ENCODE peak calls at places on chromosomes 4 and X, in ten cellular contexts. V, I, Z, T, J, M, L, F, H and U are unnamed samples. For H3K9me3, the result is how much of the 10 kb centered on the place peaks cover.

GRCh38 chrX:16946971-16947562 is 609 bp downstream of the REPS2 start:
- DNase-seq in V (no peak), I (no peak), Z (no peak), T (no peak), J (peak), M (peak), L (peak), F (no peak), H (peak), U (no peak)

GRCh38 chr4:150343796-150344195 is 238.2 kb upstream of the MAB21L2 start:
- DNase-seq in V (no peak), I (no peak), Z (no peak), T (no peak), J (no peak), M (no peak), L (no peak), F (no peak), H (no peak), U (no peak)

GRCh38 chrX:72041901-72042859 is 89.5 kb downstream of the RTL5 start:
- DNase-seq in V (no peak), I (no peak), Z (no peak), T (peak), J (no peak), M (peak), L (peak), F (no peak), H (no peak), U (no peak)

GRCh38 chr4:121707344-121707743 is 10.6 kb upstream of the ANXA5 start:
- DNase-seq in V (no peak), I (no peak), Z (no peak), T (no peak), J (no peak), M (no peak), L (no peak), F (no peak), H (no peak), U (no peak)

GRCh38 chrX:52416816-52417215 is 48.0 kb downstream of the XAGE2 start:
- DNase-seq in V (no peak), I (no peak), Z (no peak), T (no peak), J (no peak), M (no peak), L (no peak), F (no peak), H (no peak), U (no peak)

GRCh38 chrX:116198810-116199209 is 28.3 kb downstream of the AGTR2 start:
- DNase-seq in V (peak), I (no peak), Z (no peak), T (peak), J (no peak), M (no peak), L (peak), F (no peak), H (no peak), U (peak)

GRCh38 chrX:34900691-34901090 is 41.9 kb upstream of the FAM47B start:
- DNase-seq in V (no peak), I (no peak), Z (no peak), T (peak), J (no peak), M (no peak), L (peak), F (no peak), H (no peak), U (no peak)

GRCh38 chr4:2805712-2806391 is 13.0 kb downstream of the SH3BP2 start:
- DNase-seq in V (no peak), I (no peak), Z (no peak), T (no peak), J (peak), M (no peak), L (no peak), F (no peak), H (peak), U (no peak)

GRCh38 chr4:24473309-24473721 is 111.0 kb downstream of the DHX15 start:
- DNase-seq in V (peak), I (no peak), Z (peak), T (peak), J (peak), M (peak), L (peak), F (no peak), H (no peak), U (peak)

GRCh38 chrX:9534686-9535085 is 69.8 kb downstream of the TBL1X start:
- DNase-seq in V (peak), I (no peak), Z (no peak), T (peak), J (no peak), M (no peak), L (peak), F (no peak), H (no peak), U (no peak)

GRCh38 chrX:27254663-27255062 is 208.5 kb downstream of the PPP4R3C start:
- DNase-seq in V (no peak), I (no peak), Z (no peak), T (no peak), J (no peak), M (no peak), L (no peak), F (no peak), H (no peak), U (no peak)

GRCh38 chrX:41452565-41452964 is 5.4 kb downstream of the NYX start:
- DNase-seq in V (no peak), I (no peak), Z (no peak), T (peak), J (no peak), M (no peak), L (peak), F (no peak), H (no peak), U (no peak)

GRCh38 chrX:39418936-39419659 is 617.8 kb downstream of the MID1IP1 start:
- DNase-seq in V (peak), I (no peak), Z (peak), T (no peak), J (no peak), M (peak), L (no peak), F (no peak), H (peak), U (no peak)

GRCh38 chr4:81486502-81486901 is 14.8 kb upstream of the RASGEF1B start:
- DNase-seq in V (no peak), I (no peak), Z (no peak), T (no peak), J (no peak), M (no peak), L (no peak), F (no peak), H (no peak), U (no peak)

GRCh38 chr4:159368320-159368719 is 265.4 kb downstream of the RAPGEF2 start:
- DNase-seq in V (no peak), I (no peak), Z (no peak), T (no peak), J (no peak), M (no peak), L (peak), F (no peak), H (no peak), U (no peak)

GRCh38 chr4:5029447-5029846 is 10.2 kb upstream of the CYTL1 start:
- DNase-seq in V (no peak), I (no peak), Z (no peak), T (no peak), J (no peak), M (no peak), L (no peak), F (no peak), H (no peak), U (no peak)

GRCh38 chrX:26262121-26262523 is 46.2 kb downstream of the MAGEB5 start:
- DNase-seq in V (no peak), I (no peak), Z (no peak), T (no peak), J (no peak), M (no peak), L (no peak), F (no peak), H (no peak), U (no peak)

GRCh38 chr4:147076728-147077127 is 131.1 kb upstream of the TTC29 start:
- DNase-seq in V (no peak), I (no peak), Z (no peak), T (no peak), J (no peak), M (no peak), L (no peak), F (no peak), H (no peak), U (no peak)

GRCh38 chrX:119399772-119400101 is 601 bp downstream of the SLC25A43 start:
- DNase-seq in V (no peak), I (no peak), Z (no peak), T (peak), J (no peak), M (no peak), L (peak), F (no peak), H (no peak), U (no peak)

GRCh38 chr4:184792950-184793555 is 32.7 kb downstream of the ACSL1 start:
- DNase-seq in V (peak), I (no peak), Z (peak), T (peak), J (no peak), M (no peak), L (peak), F (no peak), H (no peak), U (no peak)

GRCh38 chr4:73599182-73599581 is 21.1 kb downstream of the RASSF6 start:
- DNase-seq in V (no peak), I (no peak), Z (peak), T (peak), J (no peak), M (peak), L (peak), F (no peak), H (no peak), U (peak)

GRCh38 chrX:54695816-54696487 is 102.1 kb downstream of the ITIH6 start:
- DNase-seq in V (no peak), I (no peak), Z (no peak), T (peak), J (no peak), M (no peak), L (peak), F (no peak), H (no peak), U (no peak)

GRCh38 chr4:37101686-37102085 is 142.9 kb upstream of the NWD2 start:
- DNase-seq in V (no peak), I (no peak), Z (no peak), T (no peak), J (no peak), M (no peak), L (no peak), F (no peak), H (no peak), U (no peak)

GRCh38 chr4:37101196-37101595 is 143.3 kb upstream of the NWD2 start:
- DNase-seq in V (no peak), I (no peak), Z (no peak), T (no peak), J (no peak), M (no peak), L (no peak), F (no peak), H (no peak), U (no peak)

DNA sequence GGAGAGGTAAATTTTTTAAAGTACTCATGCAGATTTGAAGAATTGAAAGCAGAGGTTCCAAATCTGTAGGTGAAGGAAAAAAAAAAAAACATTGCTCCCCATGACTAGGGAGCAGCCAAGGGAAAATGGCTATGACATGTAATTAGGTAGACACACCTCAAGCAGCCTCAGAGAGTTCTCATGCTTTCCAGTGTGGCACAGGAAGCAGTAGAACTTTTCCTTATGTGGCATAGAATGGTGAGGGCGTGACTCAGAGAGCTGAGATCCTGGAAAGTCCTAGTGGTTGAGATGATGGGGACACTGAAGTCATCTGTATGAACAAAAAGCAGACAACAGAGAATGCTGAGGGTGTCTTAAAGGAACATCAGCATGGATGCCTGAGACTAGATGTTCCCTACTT is 148.6 kb upstream of the NWD2 start:
- DNase-seq in V (no peak), I (no peak), Z (no peak), T (no peak), J (no peak), M (no peak), L (no peak), F (no peak), H (no peak), U (no peak)
- H3K4me3 ChIP-seq in V (no peak), I (no peak), Z (no peak), T (no peak), J (no peak), M (no peak), L (no peak), F (no peak), H (no peak), U (no peak)

GRCh38 chr4:33696586-33696985 is 2547.7 kb downstream of the ARAP2 start:
- DNase-seq in V (no peak), I (no peak), Z (no peak), T (peak), J (no peak), M (no peak), L (peak), F (no peak), H (no peak), U (no peak)

GRCh38 chr4:33696066-33696465 is 2548.2 kb downstream of the ARAP2 start:
- DNase-seq in V (no peak), I (no peak), Z (no peak), T (peak), J (no peak), M (no peak), L (peak), F (no peak), H (no peak), U (no peak)
- H3K9me3 ChIP-seq in V (under half), I (under half), Z (under half), T (under half), J (under half), M (under half), L (under half), F (under half), H (under half), U (under half)

DNA sequence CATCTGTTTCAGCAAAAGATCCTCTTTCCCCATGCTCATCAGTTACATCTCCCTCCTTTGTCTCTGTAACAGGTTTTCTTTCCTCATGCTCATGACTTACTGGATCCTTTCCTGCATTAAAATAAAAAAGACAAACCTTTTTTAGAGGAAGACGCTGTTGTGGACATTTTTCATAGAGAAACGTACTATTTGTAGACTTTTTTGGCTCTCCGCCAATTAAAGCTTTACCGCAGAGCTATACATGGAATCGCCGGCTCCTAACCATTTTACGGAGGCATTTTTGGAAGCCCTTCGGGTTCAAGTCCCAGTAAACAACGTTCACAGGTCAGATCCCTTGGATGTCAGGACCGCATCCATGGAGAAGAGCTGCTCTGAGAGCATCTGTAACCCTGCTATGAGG is 1.3 kb downstream of the FAM9C start:
- DNase-seq in V (no peak), I (no peak), Z (no peak), T (no peak), J (no peak), M (no peak), L (no peak), F (no peak), H (no peak), U (no peak)
- H3K4me3 ChIP-seq in V (no peak), I (no peak), Z (no peak), T (no peak), J (no peak), M (no peak), L (no peak), F (no peak), H (no peak), U (no peak)

GRCh38 chrX:312621-313331 is 5.8 kb downstream of the GTPBP6 start:
- DNase-seq in V (no peak), I (no peak), Z (no peak), T (no peak), J (no peak), M (no peak), L (no peak), F (no peak), H (peak), U (no peak)

GRCh38 chrX:311156-312129 is 7.2 kb downstream of the GTPBP6 start:
- DNase-seq in V (no peak), I (no peak), Z (no peak), T (no peak), J (no peak), M (no peak), L (no peak), F (peak), H (peak), U (no peak)

GRCh38 chrX:313546-313945 is 5.0 kb downstream of the GTPBP6 start:
- DNase-seq in V (no peak), I (no peak), Z (no peak), T (no peak), J (no peak), M (no peak), L (no peak), F (no peak), H (peak), U (no peak)

GRCh38 chrX:308821-309520 is 9.6 kb downstream of the GTPBP6 start:
- DNase-seq in V (no peak), I (no peak), Z (no peak), T (no peak), J (no peak), M (no peak), L (no peak), F (peak), H (peak), U (no peak)

DNA sequence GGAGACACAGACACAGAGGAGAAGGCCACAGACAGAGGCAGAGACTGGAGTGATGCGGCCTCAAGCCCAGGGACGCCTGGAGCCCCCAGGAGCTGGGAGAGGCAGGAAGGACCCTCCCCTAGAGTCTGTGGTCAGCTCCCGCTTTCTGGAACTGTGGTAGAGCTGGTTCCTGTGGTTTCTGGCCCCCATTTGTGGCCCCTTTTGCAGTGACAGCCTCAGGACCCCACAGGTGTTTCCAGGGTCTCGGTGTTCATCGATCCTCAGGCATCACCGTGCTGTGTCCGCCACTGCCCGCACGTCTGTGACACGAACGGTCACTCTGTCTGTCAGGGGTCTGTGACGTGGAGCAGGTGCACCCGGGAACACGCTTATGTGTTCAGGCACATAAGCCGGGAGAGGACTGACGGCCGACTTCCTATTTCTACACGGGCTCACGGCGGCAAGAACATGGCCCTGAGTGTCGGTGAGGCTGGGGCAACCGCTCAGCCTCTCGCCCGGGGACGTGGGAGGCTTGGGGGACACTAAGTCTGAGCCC is 7.9 kb downstream of the GTPBP6 start:
- DNase-seq in V (no peak), I (no peak), Z (no peak), T (no peak), J (no peak), M (no peak), L (no peak), F (peak), H (peak), U (no peak)
- H3K9me3 ChIP-seq in V (under half), I (under half), Z (under half), T (under half), J (under half), M (under half), L (under half), F (under half), H (under half), U (under half)

DNA sequence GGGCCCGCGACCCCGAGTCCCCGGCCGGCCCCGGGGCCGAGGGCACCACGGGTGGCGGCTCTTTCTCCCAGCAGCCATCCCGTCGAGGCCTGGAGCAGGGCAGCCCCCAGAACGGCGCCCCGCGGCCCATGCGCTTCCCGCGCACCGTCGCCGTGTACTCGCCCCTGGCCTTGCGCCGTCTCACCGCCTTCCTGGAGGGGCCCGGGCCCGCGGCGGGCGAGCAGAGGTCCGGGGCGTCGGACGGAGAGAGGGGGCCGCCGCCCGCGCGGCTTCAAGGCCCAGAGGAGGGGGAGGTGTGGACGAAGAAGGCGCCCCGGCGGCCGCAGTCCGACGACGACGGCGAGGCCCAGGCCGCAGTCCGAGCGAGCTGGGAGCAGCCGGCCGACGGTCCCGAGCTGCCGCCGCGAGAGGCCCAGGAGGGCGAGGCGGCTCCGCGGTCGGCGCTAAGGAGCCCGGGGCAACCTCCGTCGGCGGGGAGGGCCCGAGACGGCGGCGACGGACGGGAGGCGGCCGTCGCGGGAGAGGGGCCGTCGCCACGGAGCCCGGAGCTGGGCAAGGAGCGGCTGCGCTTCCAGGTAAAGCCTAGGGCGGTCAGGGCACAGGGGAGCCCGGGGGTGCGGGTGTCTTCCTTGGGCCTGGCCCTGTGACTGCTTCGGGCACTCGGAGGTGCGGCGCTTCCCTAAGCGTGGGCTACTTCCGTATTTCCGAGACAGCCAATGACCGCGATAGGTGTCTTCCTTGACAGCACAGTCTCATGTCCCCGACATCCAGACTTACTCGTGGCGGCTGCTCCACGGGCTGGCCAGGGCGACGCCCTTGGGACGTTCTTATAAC is 845 bp downstream of the ZAR1 start:
- DNase-seq in V (no peak), I (no peak), Z (peak), T (no peak), J (peak), M (no peak), L (no peak), F (no peak), H (no peak), U (no peak)
- H3K4me3 ChIP-seq in V (no peak), I (no peak), Z (no peak), T (no peak), J (peak), M (no peak), L (no peak), F (peak), H (peak), U (no peak)

DNA sequence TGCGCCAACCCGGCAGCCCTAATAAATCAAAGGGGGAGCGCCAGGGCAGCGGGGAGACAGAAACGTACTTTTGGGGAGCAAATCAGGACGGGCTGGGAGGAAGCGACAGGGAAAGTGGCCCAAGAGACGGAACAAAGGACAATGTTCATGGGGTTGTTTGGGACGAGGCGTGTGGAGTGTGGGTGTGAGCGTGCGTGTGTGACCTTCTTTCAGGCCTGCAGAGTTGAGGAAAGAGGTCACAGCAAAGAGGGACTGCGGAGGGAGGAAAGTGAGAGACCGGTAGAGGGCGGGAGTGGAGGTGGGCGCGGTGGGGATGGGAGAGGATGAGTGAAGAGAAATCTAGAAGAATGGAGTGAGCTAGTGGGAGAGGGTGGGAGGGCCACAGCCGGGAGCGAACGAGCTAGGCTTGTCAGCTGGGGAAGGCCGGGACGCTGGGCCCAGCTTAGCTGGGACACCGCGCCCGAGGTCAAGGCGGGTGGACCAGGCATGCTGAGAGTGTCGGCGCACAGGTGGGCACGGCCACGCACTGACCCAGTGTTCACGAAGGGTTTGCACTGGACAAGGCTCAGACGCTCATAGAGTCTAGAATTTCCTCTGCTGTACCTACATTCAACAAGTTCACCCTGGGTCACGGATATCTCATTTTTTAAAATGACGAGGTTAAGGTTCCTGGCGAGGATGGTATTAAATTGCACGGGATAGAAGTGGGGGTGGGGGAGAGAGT is 14.7 kb upstream of the PITX2 start:
- DNase-seq in V (peak), I (no peak), Z (peak), T (no peak), J (no peak), M (no peak), L (peak), F (no peak), H (no peak), U (peak)
- H3K9me3 ChIP-seq in V (under half), I (under half), Z (under half), T (under half), J (under half), M (under half), L (under half), F (under half), H (under half), U (under half)

GRCh38 chr4:8015512-8015911 is 75.9 kb upstream of the AFAP1 start:
- DNase-seq in V (peak), I (no peak), Z (no peak), T (peak), J (no peak), M (no peak), L (peak), F (no peak), H (no peak), U (no peak)
- H3K4me3 ChIP-seq in V (peak), I (no peak), Z (no peak), T (no peak), J (no peak), M (no peak), L (peak), F (no peak), H (peak), U (no peak)